ENCODE peak calls at places on chromosomes 16 and 17, in five cellular contexts. Z, R, O, J and C are unnamed samples.

GRCh38 chr16:48317614-48318013 is 67.6 kb downstream of the SIAH1 start:
- ATAC-seq in R (peak), O (no peak), Z (peak), J (peak), C (peak)

GRCh38 chr17:19618015-19618414 is 30.5 kb upstream of the ALDH3A2 start:
- ATAC-seq in O (no peak), Z (no peak), J (no peak), R (no peak), C (no peak)

GRCh38 chr16:58271589-58271988 is 23.2 kb downstream of the PRSS54 start:
- ATAC-seq in Z (no peak), J (no peak), R (no peak), O (no peak), C (no peak)

GRCh38 chr17:66310528-66311148 is 8.2 kb downstream of the PRKCA start:
- ATAC-seq in Z (peak), R (peak), J (peak), O (no peak), C (peak)

GRCh38 chr17:43140396-43141332 is 15.5 kb upstream of the BRCA1 start:
- ATAC-seq in O (no peak), Z (no peak), J (no peak), R (no peak), C (no peak)

GRCh38 chr16:85207357-85207921 is 95.2 kb upstream of the CIBAR2 start:
- ATAC-seq in R (no peak), J (no peak), O (no peak), Z (no peak), C (no peak)

GRCh38 chr16:53821957-53822625 is 118.1 kb downstream of the FTO start:
- ATAC-seq in J (no peak), Z (no peak), R (no peak), O (no peak), C (no peak)

GRCh38 chr17:63641678-63642077 is 19.5 kb downstream of the MAP3K3 start:
- ATAC-seq in O (peak), Z (no peak), J (no peak), R (no peak), C (no peak)

GRCh38 chr17:77708049-77708448 is 250.5 kb upstream of the TNRC6C start:
- ATAC-seq in J (no peak), Z (no peak), O (no peak), R (no peak), C (no peak)

GRCh38 chr17:46947236-46947635 is 24.3 kb downstream of the GOSR2 start:
- ATAC-seq in O (no peak), R (no peak), J (no peak), Z (no peak), C (no peak)

GRCh38 chr16:85619089-85619850 is 6.1 kb downstream of the GSE1 start:
- ATAC-seq in Z (no peak), R (no peak), J (no peak), O (no peak), C (no peak)

GRCh38 chr17:8844229-8845218 is 22.9 kb downstream of the PIK3R6 start:
- ATAC-seq in O (no peak), Z (peak), R (no peak), J (no peak), C (peak)